ENCODE peak calls at places on chromosomes 1 and 21, in eight cellular contexts. One of them, this sample, is unnamed.

GRCh38 chr1:1373051-1373450 is 2.0 kb downstream of the AURKAIP1 start:
- DNase-seq in RWPE1: no peak
- DNase-seq in hypothalamus: no peak
- DNase-seq in ureter: no peak
- DNase-seq in stimulated activated CD8-positive, alpha-beta memory T cell treated with anti-CD3 and anti-CD28 coated beads, Interleukin-7, amount 100 ng/mL, for 1 hour: no peak
- DNase-seq in activated CD4-positive, CD25-positive, alpha-beta regulatory T cell treated with anti-CD3 and anti-CD28 coated beads, Interleukin-2, amount 50 U/mL, for 72 hours: no peak
- DNase-seq in HCEC 1CT: no peak
- DNase-seq in activated CD4-positive, alpha-beta T cell treated with anti-CD3 and anti-CD28 coated beads, Interleukin-2, amount 10 ng/mL, durations not matched to agents 7 days and 5 days: no peak
- DNase-seq in this sample: no peak

GRCh38 chr21:34129039-34129891 is 55.9 kb downstream of the MRPS6 start:
- DNase-seq in activated CD4-positive, CD25-positive, alpha-beta regulatory T cell treated with anti-CD3 and anti-CD28 coated beads, Interleukin-2, amount 50 U/mL, for 72 hours: peak
- DNase-seq in stimulated activated CD8-positive, alpha-beta memory T cell treated with anti-CD3 and anti-CD28 coated beads, Interleukin-7, amount 100 ng/mL, for 1 hour: peak
- DNase-seq in activated CD4-positive, alpha-beta T cell treated with anti-CD3 and anti-CD28 coated beads, Interleukin-2, amount 10 ng/mL, durations not matched to agents 7 days and 5 days: peak
- DNase-seq in RWPE1: peak
- DNase-seq in hypothalamus: no peak
- DNase-seq in HCEC 1CT: peak
- DNase-seq in ureter: no peak
- DNase-seq in this sample: no peak

GRCh38 chr1:152110365-152110859 is 4.8 kb downstream of the TCHH start:
- DNase-seq in stimulated activated CD8-positive, alpha-beta memory T cell treated with anti-CD3 and anti-CD28 coated beads, Interleukin-7, amount 100 ng/mL, for 1 hour: no peak
- DNase-seq in RWPE1: peak
- DNase-seq in activated CD4-positive, CD25-positive, alpha-beta regulatory T cell treated with anti-CD3 and anti-CD28 coated beads, Interleukin-2, amount 50 U/mL, for 72 hours: no peak
- DNase-seq in HCEC 1CT: peak
- DNase-seq in activated CD4-positive, alpha-beta T cell treated with anti-CD3 and anti-CD28 coated beads, Interleukin-2, amount 10 ng/mL, durations not matched to agents 7 days and 5 days: peak
- DNase-seq in ureter: no peak
- DNase-seq in hypothalamus: no peak
- DNase-seq in this sample: peak

GRCh38 chr1:2025491-2025981 is 6.4 kb downstream of the GABRD start:
- DNase-seq in HCEC 1CT: no peak
- DNase-seq in RWPE1: no peak
- DNase-seq in hypothalamus: no peak
- DNase-seq in stimulated activated CD8-positive, alpha-beta memory T cell treated with anti-CD3 and anti-CD28 coated beads, Interleukin-7, amount 100 ng/mL, for 1 hour: no peak
- DNase-seq in ureter: no peak
- DNase-seq in activated CD4-positive, CD25-positive, alpha-beta regulatory T cell treated with anti-CD3 and anti-CD28 coated beads, Interleukin-2, amount 50 U/mL, for 72 hours: no peak
- DNase-seq in activated CD4-positive, alpha-beta T cell treated with anti-CD3 and anti-CD28 coated beads, Interleukin-2, amount 10 ng/mL, durations not matched to agents 7 days and 5 days: no peak
- DNase-seq in this sample: no peak

GRCh38 chr1:187276677-187277076 is 447.9 kb downstream of the PLA2G4A start:
- DNase-seq in activated CD4-positive, CD25-positive, alpha-beta regulatory T cell treated with anti-CD3 and anti-CD28 coated beads, Interleukin-2, amount 50 U/mL, for 72 hours: no peak
- DNase-seq in RWPE1: no peak
- DNase-seq in HCEC 1CT: no peak
- DNase-seq in activated CD4-positive, alpha-beta T cell treated with anti-CD3 and anti-CD28 coated beads, Interleukin-2, amount 10 ng/mL, durations not matched to agents 7 days and 5 days: no peak
- DNase-seq in hypothalamus: no peak
- DNase-seq in stimulated activated CD8-positive, alpha-beta memory T cell treated with anti-CD3 and anti-CD28 coated beads, Interleukin-7, amount 100 ng/mL, for 1 hour: no peak
- DNase-seq in ureter: no peak
- DNase-seq in this sample: no peak

GRCh38 chr1:231421616-231421970 is 494 bp downstream of the EGLN1 start:
- DNase-seq in RWPE1: no peak
- DNase-seq in HCEC 1CT: peak
- DNase-seq in activated CD4-positive, CD25-positive, alpha-beta regulatory T cell treated with anti-CD3 and anti-CD28 coated beads, Interleukin-2, amount 50 U/mL, for 72 hours: no peak
- DNase-seq in ureter: no peak
- DNase-seq in stimulated activated CD8-positive, alpha-beta memory T cell treated with anti-CD3 and anti-CD28 coated beads, Interleukin-7, amount 100 ng/mL, for 1 hour: peak
- DNase-seq in hypothalamus: no peak
- DNase-seq in activated CD4-positive, alpha-beta T cell treated with anti-CD3 and anti-CD28 coated beads, Interleukin-2, amount 10 ng/mL, durations not matched to agents 7 days and 5 days: peak
- DNase-seq in this sample: no peak

GRCh38 chr1:115338457-115338820 is 390 bp upstream of the NGF start:
- DNase-seq in activated CD4-positive, CD25-positive, alpha-beta regulatory T cell treated with anti-CD3 and anti-CD28 coated beads, Interleukin-2, amount 50 U/mL, for 72 hours: no peak
- DNase-seq in ureter: no peak
- DNase-seq in hypothalamus: no peak
- DNase-seq in RWPE1: no peak
- DNase-seq in activated CD4-positive, alpha-beta T cell treated with anti-CD3 and anti-CD28 coated beads, Interleukin-2, amount 10 ng/mL, durations not matched to agents 7 days and 5 days: no peak
- DNase-seq in HCEC 1CT: no peak
- DNase-seq in stimulated activated CD8-positive, alpha-beta memory T cell treated with anti-CD3 and anti-CD28 coated beads, Interleukin-7, amount 100 ng/mL, for 1 hour: no peak
- DNase-seq in this sample: no peak

GRCh38 chr1:231055271-231055670 is 15.2 kb upstream of the FAM89A start:
- DNase-seq in ureter: no peak
- DNase-seq in RWPE1: no peak
- DNase-seq in HCEC 1CT: no peak
- DNase-seq in hypothalamus: no peak
- DNase-seq in activated CD4-positive, CD25-positive, alpha-beta regulatory T cell treated with anti-CD3 and anti-CD28 coated beads, Interleukin-2, amount 50 U/mL, for 72 hours: no peak
- DNase-seq in activated CD4-positive, alpha-beta T cell treated with anti-CD3 and anti-CD28 coated beads, Interleukin-2, amount 10 ng/mL, durations not matched to agents 7 days and 5 days: no peak
- DNase-seq in stimulated activated CD8-positive, alpha-beta memory T cell treated with anti-CD3 and anti-CD28 coated beads, Interleukin-7, amount 100 ng/mL, for 1 hour: no peak
- DNase-seq in this sample: no peak

GRCh38 chr1:228403231-228403631 is 3.4 kb downstream of the TRIM11 start:
- DNase-seq in activated CD4-positive, CD25-positive, alpha-beta regulatory T cell treated with anti-CD3 and anti-CD28 coated beads, Interleukin-2, amount 50 U/mL, for 72 hours: no peak
- DNase-seq in ureter: peak
- DNase-seq in stimulated activated CD8-positive, alpha-beta memory T cell treated with anti-CD3 and anti-CD28 coated beads, Interleukin-7, amount 100 ng/mL, for 1 hour: no peak
- DNase-seq in hypothalamus: no peak
- DNase-seq in activated CD4-positive, alpha-beta T cell treated with anti-CD3 and anti-CD28 coated beads, Interleukin-2, amount 10 ng/mL, durations not matched to agents 7 days and 5 days: no peak
- DNase-seq in RWPE1: no peak
- DNase-seq in HCEC 1CT: no peak
- DNase-seq in this sample: no peak

GRCh38 chr1:5390497-5390896 is 601.7 kb downstream of the NPHP4 start:
- DNase-seq in ureter: no peak
- DNase-seq in stimulated activated CD8-positive, alpha-beta memory T cell treated with anti-CD3 and anti-CD28 coated beads, Interleukin-7, amount 100 ng/mL, for 1 hour: no peak
- DNase-seq in hypothalamus: no peak
- DNase-seq in activated CD4-positive, CD25-positive, alpha-beta regulatory T cell treated with anti-CD3 and anti-CD28 coated beads, Interleukin-2, amount 50 U/mL, for 72 hours: no peak
- DNase-seq in activated CD4-positive, alpha-beta T cell treated with anti-CD3 and anti-CD28 coated beads, Interleukin-2, amount 10 ng/mL, durations not matched to agents 7 days and 5 days: no peak
- DNase-seq in RWPE1: no peak
- DNase-seq in HCEC 1CT: no peak
- DNase-seq in this sample: no peak

GRCh38 chr21:42245348-42246185 is 26.6 kb downstream of the ABCG1 start:
- DNase-seq in activated CD4-positive, alpha-beta T cell treated with anti-CD3 and anti-CD28 coated beads, Interleukin-2, amount 10 ng/mL, durations not matched to agents 7 days and 5 days: no peak
- DNase-seq in ureter: no peak
- DNase-seq in activated CD4-positive, CD25-positive, alpha-beta regulatory T cell treated with anti-CD3 and anti-CD28 coated beads, Interleukin-2, amount 50 U/mL, for 72 hours: no peak
- DNase-seq in stimulated activated CD8-positive, alpha-beta memory T cell treated with anti-CD3 and anti-CD28 coated beads, Interleukin-7, amount 100 ng/mL, for 1 hour: no peak
- DNase-seq in HCEC 1CT: no peak
- DNase-seq in RWPE1: no peak
- DNase-seq in hypothalamus: no peak
- DNase-seq in this sample: no peak

GRCh38 chr1:48007044-48007443 is 9.9 kb upstream of the TRABD2B start:
- DNase-seq in activated CD4-positive, CD25-positive, alpha-beta regulatory T cell treated with anti-CD3 and anti-CD28 coated beads, Interleukin-2, amount 50 U/mL, for 72 hours: no peak
- DNase-seq in activated CD4-positive, alpha-beta T cell treated with anti-CD3 and anti-CD28 coated beads, Interleukin-2, amount 10 ng/mL, durations not matched to agents 7 days and 5 days: no peak
- DNase-seq in stimulated activated CD8-positive, alpha-beta memory T cell treated with anti-CD3 and anti-CD28 coated beads, Interleukin-7, amount 100 ng/mL, for 1 hour: no peak
- DNase-seq in hypothalamus: no peak
- DNase-seq in ureter: no peak
- DNase-seq in RWPE1: peak
- DNase-seq in HCEC 1CT: no peak
- DNase-seq in this sample: no peak

GRCh38 chr1:221809101-221810029 is 67.5 kb upstream of the DUSP10 start:
- DNase-seq in activated CD4-positive, alpha-beta T cell treated with anti-CD3 and anti-CD28 coated beads, Interleukin-2, amount 10 ng/mL, durations not matched to agents 7 days and 5 days: no peak
- DNase-seq in stimulated activated CD8-positive, alpha-beta memory T cell treated with anti-CD3 and anti-CD28 coated beads, Interleukin-7, amount 100 ng/mL, for 1 hour: no peak
- DNase-seq in RWPE1: no peak
- DNase-seq in hypothalamus: no peak
- DNase-seq in HCEC 1CT: no peak
- DNase-seq in activated CD4-positive, CD25-positive, alpha-beta regulatory T cell treated with anti-CD3 and anti-CD28 coated beads, Interleukin-2, amount 50 U/mL, for 72 hours: no peak
- DNase-seq in ureter: no peak
- DNase-seq in this sample: no peak

GRCh38 chr1:174913225-174913903 is 86.4 kb upstream of the CACYBP start:
- DNase-seq in activated CD4-positive, CD25-positive, alpha-beta regulatory T cell treated with anti-CD3 and anti-CD28 coated beads, Interleukin-2, amount 50 U/mL, for 72 hours: no peak
- DNase-seq in stimulated activated CD8-positive, alpha-beta memory T cell treated with anti-CD3 and anti-CD28 coated beads, Interleukin-7, amount 100 ng/mL, for 1 hour: no peak
- DNase-seq in activated CD4-positive, alpha-beta T cell treated with anti-CD3 and anti-CD28 coated beads, Interleukin-2, amount 10 ng/mL, durations not matched to agents 7 days and 5 days: no peak
- DNase-seq in HCEC 1CT: no peak
- DNase-seq in hypothalamus: no peak
- DNase-seq in RWPE1: no peak
- DNase-seq in ureter: no peak
- DNase-seq in this sample: no peak

GRCh38 chr1:237539055-237539454 is 351.7 kb downstream of the ZP4 start:
- DNase-seq in HCEC 1CT: no peak
- DNase-seq in activated CD4-positive, CD25-positive, alpha-beta regulatory T cell treated with anti-CD3 and anti-CD28 coated beads, Interleukin-2, amount 50 U/mL, for 72 hours: no peak
- DNase-seq in hypothalamus: no peak
- DNase-seq in ureter: no peak
- DNase-seq in RWPE1: no peak
- DNase-seq in stimulated activated CD8-positive, alpha-beta memory T cell treated with anti-CD3 and anti-CD28 coated beads, Interleukin-7, amount 100 ng/mL, for 1 hour: no peak
- DNase-seq in activated CD4-positive, alpha-beta T cell treated with anti-CD3 and anti-CD28 coated beads, Interleukin-2, amount 10 ng/mL, durations not matched to agents 7 days and 5 days: no peak
- DNase-seq in this sample: no peak

GRCh38 chr1:58454343-58454742 is 92.2 kb downstream of the OMA1 start:
- DNase-seq in RWPE1: no peak
- DNase-seq in HCEC 1CT: no peak
- DNase-seq in hypothalamus: no peak
- DNase-seq in stimulated activated CD8-positive, alpha-beta memory T cell treated with anti-CD3 and anti-CD28 coated beads, Interleukin-7, amount 100 ng/mL, for 1 hour: no peak
- DNase-seq in activated CD4-positive, CD25-positive, alpha-beta regulatory T cell treated with anti-CD3 and anti-CD28 coated beads, Interleukin-2, amount 50 U/mL, for 72 hours: no peak
- DNase-seq in activated CD4-positive, alpha-beta T cell treated with anti-CD3 and anti-CD28 coated beads, Interleukin-2, amount 10 ng/mL, durations not matched to agents 7 days and 5 days: no peak
- DNase-seq in ureter: no peak
- DNase-seq in this sample: no peak

GRCh38 chr1:151993084-151993733 is 450 bp downstream of the S100A10 start:
- DNase-seq in ureter: no peak
- DNase-seq in activated CD4-positive, CD25-positive, alpha-beta regulatory T cell treated with anti-CD3 and anti-CD28 coated beads, Interleukin-2, amount 50 U/mL, for 72 hours: peak
- DNase-seq in activated CD4-positive, alpha-beta T cell treated with anti-CD3 and anti-CD28 coated beads, Interleukin-2, amount 10 ng/mL, durations not matched to agents 7 days and 5 days: peak
- DNase-seq in stimulated activated CD8-positive, alpha-beta memory T cell treated with anti-CD3 and anti-CD28 coated beads, Interleukin-7, amount 100 ng/mL, for 1 hour: no peak
- DNase-seq in RWPE1: no peak
- DNase-seq in hypothalamus: no peak
- DNase-seq in HCEC 1CT: peak
- DNase-seq in this sample: no peak